ENCODE peak calls at places on chromosomes 11 and 22, in seven cellular contexts. O is mucosa of descending colon; F is naive thymus-derived CD4-positive, alpha-beta T cell; I is colonic mucosa; D is esophagus squamous epithelium; P is OCI-LY7; G is uterus. T is an unnamed sample.

GRCh38 chr11:65204646-65205601 is 23.2 kb downstream of the CAPN1 start:
- DNase-seq in O (no peak), G (no peak), P (peak; percentile 48), D (no peak), I (no peak), F (no peak), T (peak; percentile 50)

GRCh38 chr22:17370036-17370765 is 941 bp downstream of the CECR2 start:
- DNase-seq in O (peak; percentile 26), G (no peak), D (no peak), I (no peak), F (no peak), P (no peak), T (no peak)

GRCh38 chr11:112961146-112961668 is at the start of gene NCAM1:
- DNase-seq in G (peak; percentile 90), P (peak; percentile 10), I (peak; percentile 59), O (peak; percentile 64), D (no peak), F (no peak), T (peak; percentile 2)

GRCh38 chr11:46338988-46339666 is 8.1 kb upstream of the DGKZ start:
- DNase-seq in I (no peak), D (no peak), F (no peak), P (no peak), G (no peak), O (no peak), T (no peak)

GRCh38 chr22:48551061-48551460 is 1276.6 kb downstream of the BRD1 start:
- DNase-seq in D (no peak), I (no peak), G (no peak), F (no peak), O (no peak), P (no peak), T (no peak)

GRCh38 chr11:93013646-93014045 is 44.2 kb downstream of the MTNR1B start:
- DNase-seq in G (no peak), F (no peak), P (no peak), I (no peak), D (no peak), O (no peak), T (no peak)

GRCh38 chr22:18044548-18045271 is 20.3 kb upstream of the MICAL3 start:
- DNase-seq in I (peak; percentile 50), F (no peak), P (no peak), D (no peak), G (no peak), O (peak; percentile 60), T (no peak)

GRCh38 chr11:19389787-19390303 is 149.1 kb upstream of the E2F8 start:
- DNase-seq in I (no peak), G (no peak), F (no peak), P (no peak), O (no peak), D (no peak), T (no peak)

DNA sequence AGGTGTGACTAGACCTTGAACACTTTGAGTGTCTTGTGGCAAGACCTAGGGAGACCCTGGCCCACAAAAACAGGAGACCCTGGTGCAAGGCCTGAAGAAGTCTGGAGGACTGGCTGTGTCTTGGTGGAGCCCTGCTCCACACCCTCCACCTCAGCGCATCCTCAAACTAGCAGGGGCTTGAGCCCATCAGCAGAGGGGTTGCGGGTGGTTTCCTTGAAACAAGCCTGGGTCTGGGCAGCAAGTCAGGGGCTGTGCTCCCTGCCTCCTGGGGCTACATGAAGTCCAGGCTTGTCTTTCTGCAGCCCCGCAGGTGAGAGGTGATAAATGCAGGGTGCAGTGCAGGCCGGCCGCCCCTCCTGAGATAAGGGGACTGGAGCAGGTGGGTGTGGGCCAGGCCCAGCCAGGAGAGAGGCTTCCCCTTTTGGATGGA is 2.9 kb downstream of the CDKN1C start:
- DNase-seq in I (no peak), D (no peak), O (peak; percentile 26), F (no peak), P (no peak), G (no peak), T (no peak)
- H3K4me1 ChIP-seq in I (peaks cover 4% of the 10 kb centered on the region), D (peaks cover 55% of the 10 kb centered on the region), O (peaks cover 7% of the 10 kb centered on the region), F (no peaks in the 10 kb centered on the region), P (peaks cover 13% of the 10 kb centered on the region), G (peaks cover 11% of the 10 kb centered on the region), T (peaks cover 7% of the 10 kb centered on the region)

GRCh38 chr11:35662649-35663407 is at the start of gene TRIM44:
- DNase-seq in I (peak; percentile 84), O (peak; percentile 91), D (peak; percentile 23), P (peak; percentile 59), F (peak; percentile 78), G (peak; percentile 82), T (peak; percentile 84)

GRCh38 chr11:35663408-35663702 is 780 bp downstream of the TRIM44 start:
- DNase-seq in I (no peak), G (no peak), P (no peak), D (no peak), F (no peak), O (no peak), T (no peak)

GRCh38 chr11:35667257-35667656 is 4.7 kb downstream of the TRIM44 start:
- DNase-seq in G (no peak), P (no peak), F (no peak), D (no peak), I (no peak), O (no peak), T (no peak)

GRCh38 chr11:35662061-35662648 is 420 bp upstream of the TRIM44 start:
- DNase-seq in O (no peak), D (no peak), I (no peak), G (no peak), P (no peak), F (peak; percentile 48), T (peak; percentile 39)

DNA sequence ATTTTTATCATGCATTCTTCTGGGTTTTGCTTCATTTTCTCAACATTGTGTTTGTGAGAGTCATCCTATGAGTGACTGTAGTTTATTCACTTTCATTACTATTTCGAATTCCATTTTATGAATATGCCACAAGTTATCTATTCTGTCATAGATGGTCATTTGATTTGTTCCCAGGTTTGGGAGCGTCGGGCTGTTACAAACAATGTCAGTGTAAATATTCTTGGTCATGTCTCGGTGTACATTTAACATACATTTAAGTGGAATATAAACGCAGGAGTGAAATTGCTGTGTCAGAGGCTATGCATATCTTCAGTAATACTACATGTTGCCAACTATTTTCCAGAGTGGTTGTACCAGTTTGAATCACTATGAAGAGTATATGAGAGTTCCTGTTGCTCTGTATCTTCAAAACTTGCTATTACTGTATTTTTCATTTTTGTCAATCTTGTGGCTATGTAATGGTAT is 2.4 kb downstream of the TRIM44 start:
- DNase-seq in D (no peak), G (no peak), P (no peak), I (no peak), O (no peak), F (no peak), T (no peak)
- H3K4me3 ChIP-seq in D (no peak overlapping the region), G (no peak overlapping the region), P (peak overlapping the region; percentile 18), I (no peak overlapping the region), O (no peak overlapping the region), F (no peak overlapping the region), T (peak overlapping the region; percentile 7)

GRCh38 chr22:24165673-24166072 is 15.6 kb upstream of the SUSD2 start:
- DNase-seq in G (no peak), P (no peak), D (no peak), I (no peak), O (no peak), F (no peak), T (no peak)
- H3K36me3 ChIP-seq in G (no peaks in the 10 kb centered on the region), P (peaks cover 29% of the 10 kb centered on the region), D (peaks cover 24% of the 10 kb centered on the region), I (peaks cover 13% of the 10 kb centered on the region), O (no peaks in the 10 kb centered on the region), F (peaks cover 97% of the 10 kb centered on the region), T (peaks cover 62% of the 10 kb centered on the region)

GRCh38 chr11:315051-315481 is 1.2 kb downstream of the IFITM1 start:
- DNase-seq in P (no peak), G (no peak), F (no peak), I (no peak), O (peak; percentile 43), D (no peak), T (no peak)
- H3K4me1 ChIP-seq in P (peaks cover 34% of the 10 kb centered on the region), G (peaks cover 8% of the 10 kb centered on the region), F (peaks cover 30% of the 10 kb centered on the region), I (peaks cover 8% of the 10 kb centered on the region), O (peaks cover 31% of the 10 kb centered on the region), D (peaks cover 75% of the 10 kb centered on the region), T (peaks cover 36% of the 10 kb centered on the region)

GRCh38 chr11:86456075-86456939 is 81.6 kb downstream of the CCDC81 start:
- DNase-seq in G (peak; percentile 92), F (peak; percentile 12), P (peak; percentile 72), I (peak; percentile 89), D (no peak), O (peak; percentile 82), T (peak; percentile 51)
- H3K4me3 ChIP-seq in G (no peak overlapping the region), F (no peak overlapping the region), P (no peak overlapping the region), I (no peak overlapping the region), D (no peak overlapping the region), O (no peak overlapping the region), T (no peak overlapping the region)

GRCh38 chr11:70315726-70316125 is 45.2 kb downstream of the PPFIA1 start:
- DNase-seq in D (no peak), O (no peak), I (no peak), G (no peak), P (no peak), F (no peak), T (no peak)

GRCh38 chr11:70311616-70312015 is 41.1 kb downstream of the PPFIA1 start:
- DNase-seq in D (no peak), F (no peak), G (no peak), O (no peak), I (no peak), P (no peak), T (no peak)

GRCh38 chr11:70313945-70314344 is 43.5 kb downstream of the PPFIA1 start:
- DNase-seq in O (no peak), P (no peak), D (no peak), I (no peak), G (no peak), F (no peak), T (no peak)

GRCh38 chr11:70314730-70315129 is 44.2 kb downstream of the PPFIA1 start:
- DNase-seq in F (no peak), O (no peak), P (peak; percentile 5), D (no peak), G (no peak), I (no peak), T (no peak)

GRCh38 chr11:70312401-70313357 is 42.2 kb downstream of the PPFIA1 start:
- DNase-seq in O (no peak), D (no peak), G (no peak), P (no peak), I (no peak), F (no peak), T (no peak)
- H3K36me3 ChIP-seq in O (no peaks in the 10 kb centered on the region), D (no peaks in the 10 kb centered on the region), G (no peaks in the 10 kb centered on the region), P (peaks cover 18% of the 10 kb centered on the region), I (no peaks in the 10 kb centered on the region), F (peaks cover 12% of the 10 kb centered on the region), T (no peaks in the 10 kb centered on the region)

DNA sequence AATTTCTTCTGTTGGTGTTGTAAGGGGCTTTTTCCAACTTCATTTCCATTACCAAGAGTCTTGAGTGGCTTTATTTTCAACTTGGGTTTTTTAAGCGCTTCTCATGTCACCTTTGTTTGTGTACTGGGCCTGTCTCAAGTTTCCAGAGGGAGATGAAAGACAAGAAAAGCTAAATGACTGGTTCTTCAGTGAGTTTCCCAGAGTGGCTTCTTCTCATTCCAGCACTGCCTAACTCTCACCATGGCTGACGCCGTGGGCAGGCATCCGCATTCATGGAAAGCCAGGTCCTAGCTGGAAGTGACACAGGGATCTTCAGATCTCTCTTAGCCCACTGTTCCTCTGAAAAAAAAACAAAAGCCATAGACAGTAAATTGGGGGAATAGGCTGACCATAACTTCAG is 28.6 kb downstream of the MARK2 start:
- DNase-seq in D (no peak), G (no peak), O (peak; percentile 15), I (no peak), F (no peak), P (no peak), T (no peak)
- H3K4me1 ChIP-seq in D (peaks cover 91% of the 10 kb centered on the region), G (peaks cover 22% of the 10 kb centered on the region), O (peaks cover 84% of the 10 kb centered on the region), I (peaks cover 44% of the 10 kb centered on the region), F (peaks cover 81% of the 10 kb centered on the region), P (peaks cover 20% of the 10 kb centered on the region), T (peaks cover 88% of the 10 kb centered on the region)

T was measured in CD4-positive, alpha-beta memory T cell.